ENCODE peak calls at places on chromosome 21, in ten cellular contexts. One of them, this sample, is unnamed.

GRCh38 chr21:15592271-15592860 is 137.4 kb upstream of the USP25 start:
- DNase-seq in right atrium auricular region: no peak
- DNase-seq in uterus: no peak
- DNase-seq in PC-9: peak; percentile 39
- DNase-seq in A549: peak; percentile 15
- DNase-seq in foreskin fibroblast: peak; percentile 13
- DNase-seq in RWPE1: peak; percentile 20
- DNase-seq in neural crest cell: peak; percentile 15
- DNase-seq in AG09309: peak; percentile 10
- DNase-seq in tibial nerve: peak; percentile 49
- DNase-seq in this sample: peak; percentile 6

GRCh38 chr21:46454634-46455390 is 3.9 kb upstream of the DIP2A start:
- DNase-seq in right atrium auricular region: no peak
- DNase-seq in A549: no peak
- DNase-seq in tibial nerve: no peak
- DNase-seq in neural crest cell: no peak
- DNase-seq in foreskin fibroblast: no peak
- DNase-seq in PC-9: no peak
- DNase-seq in RWPE1: no peak
- DNase-seq in uterus: no peak
- DNase-seq in AG09309: no peak
- DNase-seq in this sample: no peak

GRCh38 chr21:43917515-43918384 is 52.7 kb downstream of the AGPAT3 start:
- DNase-seq in RWPE1: no peak
- DNase-seq in tibial nerve: no peak
- DNase-seq in foreskin fibroblast: no peak
- DNase-seq in AG09309: no peak
- DNase-seq in PC-9: no peak
- DNase-seq in neural crest cell: no peak
- DNase-seq in uterus: no peak
- DNase-seq in A549: no peak
- DNase-seq in right atrium auricular region: no peak
- DNase-seq in this sample: peak; percentile 4

GRCh38 chr21:45894107-45894810 is 87.3 kb upstream of the COL6A1 start:
- DNase-seq in tibial nerve: no peak
- DNase-seq in AG09309: peak; percentile 24
- DNase-seq in PC-9: no peak
- DNase-seq in right atrium auricular region: no peak
- DNase-seq in A549: no peak
- DNase-seq in RWPE1: no peak
- DNase-seq in neural crest cell: no peak
- DNase-seq in uterus: peak; percentile 59
- DNase-seq in foreskin fibroblast: peak; percentile 76
- DNase-seq in this sample: no peak

GRCh38 chr21:21860888-21861287 is 862.7 kb downstream of the NCAM2 start:
- DNase-seq in right atrium auricular region: no peak
- DNase-seq in foreskin fibroblast: no peak
- DNase-seq in AG09309: no peak
- DNase-seq in neural crest cell: no peak
- DNase-seq in tibial nerve: no peak
- DNase-seq in uterus: no peak
- DNase-seq in RWPE1: no peak
- DNase-seq in A549: no peak
- DNase-seq in PC-9: no peak
- DNase-seq in this sample: no peak

GRCh38 chr21:38712076-38712475 is 93.7 kb upstream of the ETS2 start:
- DNase-seq in A549: peak; percentile 3
- DNase-seq in AG09309: no peak
- DNase-seq in neural crest cell: peak; percentile 7
- DNase-seq in PC-9: no peak
- DNase-seq in RWPE1: peak; percentile 47
- DNase-seq in foreskin fibroblast: peak; percentile 20
- DNase-seq in right atrium auricular region: no peak
- DNase-seq in tibial nerve: no peak
- DNase-seq in uterus: no peak
- DNase-seq in this sample: peak; percentile 11

GRCh38 chr21:45013271-45013841 is 61.0 kb upstream of the ADARB1 start:
- DNase-seq in AG09309: no peak
- DNase-seq in tibial nerve: no peak
- DNase-seq in A549: no peak
- DNase-seq in foreskin fibroblast: no peak
- DNase-seq in RWPE1: no peak
- DNase-seq in neural crest cell: no peak
- DNase-seq in PC-9: no peak
- DNase-seq in uterus: no peak
- DNase-seq in right atrium auricular region: no peak
- DNase-seq in this sample: no peak

GRCh38 chr21:43608664-43609063 is 50.6 kb downstream of the HSF2BP start:
- DNase-seq in PC-9: no peak
- DNase-seq in foreskin fibroblast: no peak
- DNase-seq in tibial nerve: no peak
- DNase-seq in AG09309: no peak
- DNase-seq in right atrium auricular region: no peak
- DNase-seq in neural crest cell: no peak
- DNase-seq in A549: no peak
- DNase-seq in uterus: no peak
- DNase-seq in RWPE1: no peak
- DNase-seq in this sample: no peak

DNA sequence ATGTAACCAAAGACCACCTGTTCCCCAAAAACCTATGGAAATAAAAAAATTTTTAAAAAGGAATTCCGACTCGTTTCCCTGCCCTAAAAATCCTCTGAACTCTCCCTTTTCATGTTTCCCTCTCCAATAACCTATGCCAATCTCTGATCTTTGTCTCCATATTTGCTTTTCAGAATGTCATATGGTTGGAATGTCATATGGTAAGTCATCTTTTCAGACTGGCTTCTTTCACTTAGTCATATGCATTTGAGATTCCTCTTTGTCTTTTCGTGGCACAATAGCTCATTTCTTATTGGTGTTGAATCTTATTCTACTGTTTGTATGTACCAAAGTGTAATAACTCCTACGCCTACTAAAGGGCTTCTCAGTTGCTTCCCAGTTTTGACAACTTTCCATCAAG is 117.5 kb downstream of the BACH1 start:
- DNase-seq in neural crest cell: no peak
- DNase-seq in uterus: no peak
- DNase-seq in RWPE1: no peak
- DNase-seq in AG09309: no peak
- DNase-seq in A549: no peak
- DNase-seq in tibial nerve: no peak
- DNase-seq in PC-9: no peak
- DNase-seq in right atrium auricular region: no peak
- DNase-seq in foreskin fibroblast: no peak
- DNase-seq in this sample: no peak
- TF ChIP-seq CTCF in neural crest cell: no peak
- TF ChIP-seq CTCF in uterus: no peak
- TF ChIP-seq CTCF in RWPE1: no peak
- TF ChIP-seq CTCF in AG09309: no peak
- TF ChIP-seq CTCF in A549: no peak
- TF ChIP-seq CTCF in tibial nerve: no peak
- TF ChIP-seq CTCF in PC-9: no peak
- TF ChIP-seq CTCF in right atrium auricular region: no peak
- TF ChIP-seq CTCF in foreskin fibroblast: no peak
- TF ChIP-seq CTCF in this sample: no peak

DNA sequence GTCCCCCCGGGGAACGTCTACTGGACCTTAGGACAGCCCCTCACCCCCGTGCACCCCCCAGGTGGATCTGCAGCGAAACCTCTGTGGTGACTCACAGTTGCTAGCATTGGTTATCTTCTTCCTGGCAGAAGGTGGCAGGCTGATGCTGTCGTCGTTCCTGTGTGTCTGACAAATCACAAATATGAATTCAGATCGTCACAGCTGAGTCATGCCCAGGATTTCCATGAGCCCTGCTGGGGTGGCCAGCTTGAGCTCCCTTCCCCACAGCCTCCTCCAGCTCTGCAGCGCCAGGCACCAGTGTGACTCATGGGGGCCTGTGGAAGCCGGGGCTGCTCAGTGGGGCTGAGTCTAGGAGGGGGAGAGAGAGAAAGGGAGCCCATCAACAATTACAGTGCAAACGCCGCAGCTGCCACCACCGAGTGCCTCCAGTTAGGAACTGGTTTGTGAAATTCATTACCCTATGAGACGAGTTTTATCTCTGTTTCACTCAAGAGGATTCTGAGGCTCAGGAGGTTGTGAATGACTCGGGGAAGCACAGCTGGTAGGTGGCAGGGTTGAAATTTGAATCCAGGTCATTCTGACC is 197.9 kb downstream of the DYRK1A start:
- DNase-seq in PC-9: peak; percentile 96
- DNase-seq in A549: peak; percentile 68
- DNase-seq in uterus: peak; percentile 88
- DNase-seq in AG09309: peak; percentile 94
- DNase-seq in right atrium auricular region: peak; percentile 95
- DNase-seq in neural crest cell: no peak
- DNase-seq in RWPE1: peak; percentile 83
- DNase-seq in foreskin fibroblast: peak; percentile 99
- DNase-seq in tibial nerve: peak; percentile 55
- DNase-seq in this sample: peak; percentile 84
- TF ChIP-seq CTCF in PC-9: no peak
- TF ChIP-seq CTCF in A549: peak; percentile 27
- TF ChIP-seq CTCF in uterus: no peak
- TF ChIP-seq CTCF in AG09309: peak; percentile 4
- TF ChIP-seq CTCF in right atrium auricular region: no peak
- TF ChIP-seq CTCF in neural crest cell: no peak
- TF ChIP-seq CTCF in RWPE1: peak; percentile 10
- TF ChIP-seq CTCF in foreskin fibroblast: no peak
- TF ChIP-seq CTCF in tibial nerve: no peak
- TF ChIP-seq CTCF in this sample: no peak

GRCh38 chr21:32710069-32710784 is 17.6 kb downstream of the SYNJ1 start:
- DNase-seq in PC-9: no peak
- DNase-seq in AG09309: no peak
- DNase-seq in uterus: no peak
- DNase-seq in RWPE1: no peak
- DNase-seq in right atrium auricular region: no peak
- DNase-seq in neural crest cell: no peak
- DNase-seq in A549: no peak
- DNase-seq in tibial nerve: no peak
- DNase-seq in foreskin fibroblast: no peak
- DNase-seq in this sample: no peak

GRCh38 chr21:32705139-32705538 is 22.7 kb downstream of the SYNJ1 start:
- DNase-seq in RWPE1: no peak
- DNase-seq in tibial nerve: no peak
- DNase-seq in neural crest cell: no peak
- DNase-seq in foreskin fibroblast: no peak
- DNase-seq in PC-9: no peak
- DNase-seq in A549: no peak
- DNase-seq in AG09309: no peak
- DNase-seq in uterus: no peak
- DNase-seq in right atrium auricular region: no peak
- DNase-seq in this sample: no peak

GRCh38 chr21:32710987-32711386 is 16.8 kb downstream of the SYNJ1 start:
- DNase-seq in AG09309: no peak
- DNase-seq in right atrium auricular region: no peak
- DNase-seq in tibial nerve: no peak
- DNase-seq in uterus: no peak
- DNase-seq in RWPE1: no peak
- DNase-seq in A549: no peak
- DNase-seq in PC-9: no peak
- DNase-seq in foreskin fibroblast: no peak
- DNase-seq in neural crest cell: no peak
- DNase-seq in this sample: no peak

GRCh38 chr21:32705901-32706300 is 21.9 kb downstream of the SYNJ1 start:
- DNase-seq in uterus: no peak
- DNase-seq in A549: no peak
- DNase-seq in neural crest cell: no peak
- DNase-seq in tibial nerve: no peak
- DNase-seq in PC-9: no peak
- DNase-seq in RWPE1: no peak
- DNase-seq in foreskin fibroblast: no peak
- DNase-seq in right atrium auricular region: no peak
- DNase-seq in AG09309: no peak
- DNase-seq in this sample: no peak

GRCh38 chr21:32708069-32708468 is 19.7 kb downstream of the SYNJ1 start:
- DNase-seq in RWPE1: no peak
- DNase-seq in right atrium auricular region: no peak
- DNase-seq in A549: no peak
- DNase-seq in PC-9: no peak
- DNase-seq in AG09309: no peak
- DNase-seq in uterus: no peak
- DNase-seq in foreskin fibroblast: no peak
- DNase-seq in tibial nerve: no peak
- DNase-seq in neural crest cell: no peak
- DNase-seq in this sample: no peak
- TF ChIP-seq CTCF in RWPE1: no peak
- TF ChIP-seq CTCF in right atrium auricular region: no peak
- TF ChIP-seq CTCF in A549: no peak
- TF ChIP-seq CTCF in PC-9: no peak
- TF ChIP-seq CTCF in AG09309: no peak
- TF ChIP-seq CTCF in uterus: no peak
- TF ChIP-seq CTCF in foreskin fibroblast: no peak
- TF ChIP-seq CTCF in tibial nerve: no peak
- TF ChIP-seq CTCF in neural crest cell: no peak
- TF ChIP-seq CTCF in this sample: no peak

GRCh38 chr21:33902349-33902748 is 13.3 kb downstream of the ATP5PO start:
- DNase-seq in uterus: no peak
- DNase-seq in RWPE1: no peak
- DNase-seq in AG09309: no peak
- DNase-seq in PC-9: no peak
- DNase-seq in neural crest cell: no peak
- DNase-seq in A549: no peak
- DNase-seq in tibial nerve: no peak
- DNase-seq in right atrium auricular region: no peak
- DNase-seq in foreskin fibroblast: no peak
- DNase-seq in this sample: no peak

GRCh38 chr21:33899199-33899598 is 16.4 kb downstream of the ATP5PO start:
- DNase-seq in PC-9: no peak
- DNase-seq in RWPE1: no peak
- DNase-seq in uterus: no peak
- DNase-seq in AG09309: no peak
- DNase-seq in tibial nerve: no peak
- DNase-seq in right atrium auricular region: no peak
- DNase-seq in neural crest cell: no peak
- DNase-seq in foreskin fibroblast: no peak
- DNase-seq in A549: no peak
- DNase-seq in this sample: no peak

GRCh38 chr21:33898546-33898945 is 17.1 kb downstream of the ATP5PO start:
- DNase-seq in PC-9: no peak
- DNase-seq in RWPE1: no peak
- DNase-seq in neural crest cell: no peak
- DNase-seq in A549: no peak
- DNase-seq in foreskin fibroblast: no peak
- DNase-seq in tibial nerve: no peak
- DNase-seq in right atrium auricular region: no peak
- DNase-seq in uterus: no peak
- DNase-seq in AG09309: no peak
- DNase-seq in this sample: no peak

GRCh38 chr21:33904041-33904440 is 11.6 kb downstream of the ATP5PO start:
- DNase-seq in tibial nerve: no peak
- DNase-seq in AG09309: no peak
- DNase-seq in RWPE1: no peak
- DNase-seq in foreskin fibroblast: no peak
- DNase-seq in uterus: no peak
- DNase-seq in PC-9: no peak
- DNase-seq in A549: no peak
- DNase-seq in right atrium auricular region: no peak
- DNase-seq in neural crest cell: no peak
- DNase-seq in this sample: no peak

DNA sequence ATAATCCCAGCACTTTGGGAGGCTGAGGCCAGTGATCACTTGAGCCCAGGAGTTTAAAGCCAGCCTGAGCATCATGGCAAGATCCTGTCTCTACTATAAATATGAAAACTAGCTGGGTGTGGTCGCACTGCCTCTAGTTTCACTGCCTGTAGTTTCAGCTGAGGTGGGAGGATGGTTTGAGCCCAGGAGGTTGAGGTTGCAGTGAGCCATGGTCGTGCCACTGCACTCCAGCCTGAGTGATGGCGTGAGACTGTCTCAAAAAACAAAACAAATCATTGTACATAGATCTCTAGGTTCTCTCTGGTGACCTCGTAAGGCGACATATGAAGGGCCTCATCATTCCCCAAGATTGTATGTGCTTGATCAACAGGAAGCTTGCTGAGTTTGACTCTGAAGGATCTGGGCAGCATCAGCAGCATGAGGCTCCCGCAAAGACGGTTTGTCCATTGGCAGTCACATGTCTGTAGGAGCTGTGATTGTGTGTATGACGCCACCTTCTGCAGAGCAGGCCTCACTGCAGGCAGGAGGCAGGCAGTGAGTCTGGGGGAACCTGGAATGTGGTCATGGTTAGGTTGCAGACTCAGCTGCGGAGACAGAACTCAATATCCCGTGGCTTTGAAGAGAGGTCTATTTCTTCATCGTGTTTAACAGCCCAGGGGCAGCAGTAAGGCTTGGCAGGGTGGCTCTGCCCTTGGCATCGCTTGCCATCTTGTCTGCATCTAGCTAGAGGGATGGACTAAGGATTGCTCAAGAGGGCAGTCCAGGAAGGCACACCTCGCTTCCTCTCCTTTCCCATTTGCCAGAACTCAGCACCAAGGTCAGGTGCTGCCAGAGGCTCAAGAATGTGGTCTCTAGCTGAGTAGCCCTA is 13.9 kb downstream of the ATP5PO start:
- DNase-seq in uterus: peak; percentile 28
- DNase-seq in AG09309: peak; percentile 32
- DNase-seq in neural crest cell: peak; percentile 43
- DNase-seq in PC-9: no peak
- DNase-seq in right atrium auricular region: peak; percentile 68
- DNase-seq in RWPE1: no peak
- DNase-seq in tibial nerve: peak; percentile 26
- DNase-seq in A549: no peak
- DNase-seq in foreskin fibroblast: peak; percentile 56
- DNase-seq in this sample: peak; percentile 7
- TF ChIP-seq CTCF in uterus: no peak
- TF ChIP-seq CTCF in AG09309: peak; percentile 61
- TF ChIP-seq CTCF in neural crest cell: peak; percentile 62
- TF ChIP-seq CTCF in PC-9: peak; percentile 51
- TF ChIP-seq CTCF in right atrium auricular region: peak; percentile 69
- TF ChIP-seq CTCF in RWPE1: peak; percentile 45
- TF ChIP-seq CTCF in tibial nerve: peak; percentile 43
- TF ChIP-seq CTCF in A549: peak; percentile 17
- TF ChIP-seq CTCF in foreskin fibroblast: peak; percentile 55
- TF ChIP-seq CTCF in this sample: no peak